ENCODE peak calls at places on chromosomes 1 and 21, in six cellular contexts. X is foreskin fibroblast, N is neuronal stem cell, V is heart left ventricle, I is lung, C is skeletal muscle cell. M is an unnamed sample.

GRCh38 chr21:34603002-34603709 is 11.8 kb downstream of the RCAN1 start:
- DNase-seq in X (peak; percentile 89), N (peak; percentile 53), V (peak; percentile 80), I (peak; percentile 83), C (peak; percentile 31), M (peak; percentile 46)

GRCh38 chr1:100612540-100612939 is 74.6 kb downstream of the GPR88 start:
- DNase-seq in X (no peak), N (no peak), V (no peak), I (no peak), C (no peak), M (no peak)

GRCh38 chr21:35969281-35969680 is 91.0 kb downstream of the SETD4 start:
- DNase-seq in X (no peak), N (no peak), V (no peak), I (no peak), C (no peak), M (no peak)

GRCh38 chr1:155389831-155390230 is 69.1 kb downstream of the RUSC1 start:
- DNase-seq in X (peak; percentile 29), N (no peak), V (no peak), I (no peak), C (no peak), M (no peak)

GRCh38 chr1:39672551-39672947 is 642 bp upstream of the NT5C1A start:
- DNase-seq in X (no peak), N (no peak), V (no peak), I (no peak), C (no peak), M (no peak)

GRCh38 chr1:168234846-168235547 is 9.2 kb downstream of the SFT2D2 start:
- DNase-seq in X (peak; percentile 68), N (no peak), V (no peak), I (no peak), C (no peak), M (no peak)

GRCh38 chr1:61395156-61395555 is 312.8 kb downstream of the NFIA start:
- DNase-seq in X (no peak), N (no peak), V (no peak), I (no peak), C (no peak), M (no peak)

GRCh38 chr1:111880866-111881837 is 108.3 kb downstream of the KCND3 start:
- DNase-seq in X (no peak), N (no peak), V (no peak), I (no peak), C (no peak), M (no peak)

GRCh38 chr1:14946567-14947285 is 206.8 kb upstream of the TMEM51 start:
- DNase-seq in X (peak; percentile 53), N (no peak), V (peak; percentile 62), I (no peak), C (peak; percentile 41), M (no peak)

GRCh38 chr1:14944471-14944981 is 209.0 kb upstream of the TMEM51 start:
- DNase-seq in X (no peak), N (no peak), V (no peak), I (no peak), C (no peak), M (no peak)

GRCh38 chr1:14945132-14946010 is 208.2 kb upstream of the TMEM51 start:
- DNase-seq in X (peak; percentile 78), N (no peak), V (peak; percentile 68), I (peak; percentile 48), C (peak; percentile 41), M (peak; percentile 85)

GRCh38 chr1:14947421-14947820 is 206.1 kb upstream of the TMEM51 start:
- DNase-seq in X (no peak), N (no peak), V (no peak), I (no peak), C (no peak), M (no peak)

DNA sequence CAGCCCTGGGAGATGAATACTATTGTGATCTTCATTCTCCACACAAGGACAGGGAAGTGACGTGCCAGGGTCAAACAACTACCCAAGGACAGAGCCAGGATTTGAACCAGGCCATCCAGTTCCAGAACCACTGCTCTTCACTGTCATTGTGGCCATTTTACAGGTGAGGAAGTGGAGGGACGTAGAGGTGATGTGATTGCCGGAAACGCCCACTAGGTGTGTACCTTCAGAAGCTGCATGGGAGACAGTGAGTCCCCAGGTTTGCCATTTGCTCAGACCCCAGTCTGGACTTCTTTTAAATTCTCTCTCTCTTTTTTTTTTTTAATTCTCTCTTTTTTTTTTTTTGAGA is 207.6 kb upstream of the TMEM51 start:
- DNase-seq in X (no peak), N (no peak), V (no peak), I (no peak), C (no peak), M (no peak)
- H3K4me3 ChIP-seq in X (peak overlapping the region; percentile 39), N (no peak overlapping the region), V (no peak overlapping the region), I (no peak overlapping the region), C (peak overlapping the region; percentile 22), M (peak overlapping the region; percentile 52)

GRCh38 chr1:204417231-204417997 is 5.8 kb upstream of the PPP1R15B start:
- DNase-seq in X (peak; percentile 94), N (no peak), V (peak; percentile 83), I (no peak), C (peak; percentile 97), M (peak; percentile 86)
- H3K4me3 ChIP-seq in X (peak overlapping the region; percentile 46), N (no peak overlapping the region), V (no peak overlapping the region), I (no peak overlapping the region), C (peak overlapping the region; percentile 13), M (peak overlapping the region; percentile 38)

GRCh38 chr1:150575518-150576366 is 3.7 kb downstream of the MCL1 start:
- DNase-seq in X (no peak), N (no peak), V (no peak), I (no peak), C (no peak), M (no peak)
- H3K4me3 ChIP-seq in X (peak overlapping the region; percentile 75), N (no peak overlapping the region), V (peak overlapping the region; percentile 95), I (peak overlapping the region; percentile 40), C (peak overlapping the region; percentile 66), M (peak overlapping the region; percentile 97)

GRCh38 chr1:19688041-19688842 is 23.6 kb downstream of the HTR6 start:
- DNase-seq in X (no peak), N (no peak), V (no peak), I (no peak), C (no peak), M (no peak)
- H3K4me3 ChIP-seq in X (no peak overlapping the region), N (no peak overlapping the region), V (no peak overlapping the region), I (no peak overlapping the region), C (no peak overlapping the region), M (no peak overlapping the region)

M was measured in AG04450.